ENCODE peak calls at places on chromosome 11, in seven cellular contexts. P, N, K, R, Q, T and Y are unnamed samples.

GRCh38 chr11:61828629-61829407 is 718 bp downstream of the FADS2 start:
- DNase-seq in P (peak; percentile 13), N (peak; percentile 48), K (peak; percentile 62), R (no peak), Q (no peak), T (peak; percentile 34), Y (peak; percentile 72)

GRCh38 chr11:11396290-11397042 is 43.4 kb upstream of the CSNK2A3 start:
- DNase-seq in P (peak; percentile 90), N (no peak), K (no peak), R (no peak), Q (peak; percentile 86), T (peak; percentile 90), Y (no peak)

GRCh38 chr11:87859583-87859982 is 315.7 kb downstream of the RAB38 start:
- DNase-seq in P (peak; percentile 31), N (no peak), K (no peak), R (no peak), Q (no peak), T (peak; percentile 0), Y (no peak)

GRCh38 chr11:1076061-1076665 is 1.5 kb downstream of the MUC2 start:
- DNase-seq in P (no peak), N (no peak), K (no peak), R (no peak), Q (no peak), T (no peak), Y (no peak)

GRCh38 chr11:122668562-122669090 is 13.1 kb downstream of the UBASH3B start:
- DNase-seq in P (peak; percentile 79), N (no peak), K (no peak), R (no peak), Q (peak; percentile 66), T (peak; percentile 95), Y (peak; percentile 80)

GRCh38 chr11:124863826-124864165 is 1.4 kb upstream of the ROBO3 start:
- DNase-seq in P (no peak), N (no peak), K (no peak), R (no peak), Q (no peak), T (no peak), Y (no peak)

GRCh38 chr11:27210509-27210908 is 152.5 kb downstream of the CCDC34 start:
- DNase-seq in P (no peak), N (no peak), K (no peak), R (no peak), Q (no peak), T (no peak), Y (no peak)

GRCh38 chr11:124113890-124114289 is 1.4 kb upstream of the VWA5A start:
- DNase-seq in P (peak; percentile 44), N (no peak), K (no peak), R (no peak), Q (no peak), T (no peak), Y (no peak)